ENCODE peak calls at places on chromosome 9, in eight cellular contexts. F, X, E, B, K, D, P and J are unnamed samples. For H3K27me3, the result is how much of the 10 kb centered on the place peaks cover.

GRCh38 chr9:127445851-127446719 is 5.1 kb downstream of the RPL12 start:
- DNase-seq in E (no peak), F (no peak), D (no peak), B (no peak), X (no peak), K (no peak), P (no peak), J (no peak)

GRCh38 chr9:115127191-115127817 is 9.3 kb upstream of the TNC start:
- DNase-seq in P (no peak), D (peak), F (no peak), E (no peak), K (no peak), X (no peak), B (no peak), J (peak)

GRCh38 chr9:120210301-120210700 is 369.7 kb downstream of the CDK5RAP2 start:
- DNase-seq in P (no peak), F (no peak), X (no peak), D (no peak), K (no peak), E (no peak), B (no peak), J (no peak)

GRCh38 chr9:16245756-16246440 is 624.6 kb downstream of the BNC2 start:
- DNase-seq in F (no peak), D (peak), K (no peak), E (no peak), B (no peak), P (no peak), X (no peak), J (no peak)

GRCh38 chr9:137304383-137305059 is 2.5 kb upstream of the NRARP start:
- DNase-seq in D (no peak), E (peak), K (peak), X (no peak), B (no peak), F (no peak), P (peak), J (no peak)

GRCh38 chr9:124618476-124618875 is 111.3 kb upstream of the NR5A1 start:
- DNase-seq in E (no peak), K (no peak), B (no peak), D (no peak), X (no peak), F (no peak), P (no peak), J (no peak)

GRCh38 chr9:80157561-80157983 is 585.8 kb downstream of the TLE4 start:
- DNase-seq in B (no peak), D (peak), P (no peak), F (no peak), X (no peak), E (no peak), K (no peak), J (no peak)

GRCh38 chr9:15510789-15511575 is at the start of gene PSIP1:
- DNase-seq in K (peak), E (peak), X (peak), B (peak), D (peak), F (peak), P (peak), J (peak)

DNA sequence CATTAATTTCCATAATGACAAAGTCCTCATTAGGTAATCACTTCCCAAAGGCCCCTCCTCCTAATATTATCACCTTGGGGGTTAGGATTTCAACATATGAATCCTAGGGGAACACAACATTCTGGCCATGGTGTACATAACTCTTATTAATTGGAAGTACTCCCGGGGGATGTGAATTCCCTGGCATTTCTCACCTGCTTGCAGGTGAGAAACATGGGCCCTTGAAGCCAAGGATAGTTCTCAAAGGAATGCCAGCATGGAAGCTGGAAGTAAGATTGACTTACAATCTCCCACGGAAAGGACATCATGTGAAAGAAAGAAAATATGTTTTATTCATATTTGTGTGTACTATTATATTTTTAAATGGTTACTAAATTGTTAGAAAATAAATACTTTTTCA is 59.2 kb downstream of the ANXA1 start:
- DNase-seq in F (no peak), K (no peak), X (no peak), B (no peak), E (no peak), P (no peak), D (no peak), J (no peak)
- H3K27me3 ChIP-seq in F (under half), K (under half), X (under half), B (under half), E (under half), P (under half), D (under half), J (under half)

GRCh38 chr9:126262738-126263137 is 63.9 kb upstream of the MVB12B start:
- DNase-seq in B (no peak), E (no peak), D (no peak), P (no peak), K (no peak), X (no peak), F (no peak), J (no peak)
- H3K27me3 ChIP-seq in B (half or more), E (under half), D (under half), P (under half), K (under half), X (under half), F (under half), J (under half)

DNA sequence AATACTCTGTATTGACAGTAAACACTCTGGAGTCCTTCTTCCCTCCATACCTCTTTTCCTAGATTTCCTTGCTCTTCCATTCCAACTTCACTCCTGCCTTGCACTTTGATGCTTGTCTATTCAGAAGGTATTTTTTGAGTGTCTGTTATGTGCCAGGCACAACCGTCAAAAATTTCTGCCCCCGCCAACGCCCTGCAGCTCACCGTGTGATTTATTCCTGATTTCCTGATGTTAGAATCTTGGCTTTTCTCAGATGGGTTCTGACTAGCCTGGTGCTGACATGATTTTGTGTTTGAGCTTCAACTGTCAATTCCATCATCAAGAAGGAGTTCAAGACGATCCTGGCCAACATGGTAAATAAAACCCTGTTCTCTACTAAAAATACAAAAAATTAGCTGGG is 297.5 kb downstream of the AGTPBP1 start:
- DNase-seq in B (no peak), E (no peak), K (no peak), D (no peak), X (no peak), F (no peak), P (no peak), J (no peak)
- H3K27me3 ChIP-seq in B (under half), E (under half), K (under half), D (under half), X (under half), F (under half), P (under half), J (under half)

GRCh38 chr9:133256686-133257091 is 18.3 kb downstream of the ABO start:
- DNase-seq in D (no peak), E (no peak), P (no peak), X (no peak), B (no peak), K (peak), F (no peak), J (no peak)
- H3K27me3 ChIP-seq in D (under half), E (under half), P (under half), X (under half), B (under half), K (under half), F (under half), J (under half)

GRCh38 chr9:133643978-133644760 is 8.0 kb downstream of the DBH start:
- DNase-seq in X (no peak), E (no peak), F (no peak), B (no peak), K (no peak), D (no peak), P (peak), J (no peak)

GRCh38 chr9:133647148-133647547 is 11.0 kb downstream of the DBH start:
- DNase-seq in E (no peak), D (no peak), B (no peak), F (no peak), X (no peak), K (no peak), P (no peak), J (no peak)

GRCh38 chr9:133643362-133643755 is 7.2 kb downstream of the DBH start:
- DNase-seq in F (no peak), P (no peak), K (no peak), X (no peak), E (no peak), B (no peak), D (no peak), J (no peak)

GRCh38 chr9:133642708-133643361 is 6.7 kb downstream of the DBH start:
- DNase-seq in F (no peak), E (no peak), K (no peak), D (no peak), X (no peak), B (no peak), P (no peak), J (no peak)

GRCh38 chr9:133644968-133645765 is 9.0 kb downstream of the DBH start:
- DNase-seq in P (no peak), D (no peak), K (no peak), E (no peak), F (no peak), X (no peak), B (no peak), J (no peak)
- H3K27me3 ChIP-seq in P (under half), D (under half), K (under half), E (under half), F (under half), X (under half), B (under half), J (under half)

GRCh38 chr9:34576593-34576935 is 13.0 kb downstream of the CNTFR start:
- DNase-seq in P (no peak), F (no peak), D (no peak), B (no peak), K (no peak), X (no peak), E (no peak), J (no peak)

GRCh38 chr9:34573599-34574325 is 15.8 kb downstream of the CNTFR start:
- DNase-seq in D (no peak), E (no peak), K (no peak), F (no peak), X (no peak), P (no peak), B (no peak), J (no peak)

GRCh38 chr9:34575775-34576592 is 13.5 kb downstream of the CNTFR start:
- DNase-seq in X (no peak), F (no peak), E (peak), P (no peak), K (no peak), D (no peak), B (peak), J (no peak)

GRCh38 chr9:34572628-34573027 is 16.9 kb downstream of the CNTFR start:
- DNase-seq in P (no peak), K (no peak), X (no peak), E (no peak), B (no peak), F (no peak), D (no peak), J (no peak)

GRCh38 chr9:34574632-34575031 is 14.9 kb downstream of the CNTFR start:
- DNase-seq in E (no peak), K (no peak), F (no peak), D (no peak), B (no peak), P (no peak), X (no peak), J (no peak)
- H3K27me3 ChIP-seq in E (under half), K (under half), F (under half), D (under half), B (under half), P (under half), X (under half), J (under half)